ENCODE peak calls at places on chromosomes 13 and 19, in eight cellular contexts. One of them, this sample, is unnamed.

GRCh38 chr13:42524487-42525034 is 49.4 kb upstream of the TNFSF11 start:
- DNase-seq in mucosa of gallbladder: peak
- DNase-seq in ovary: no peak
- DNase-seq in hepatic stellate cell: no peak
- DNase-seq in NCI-H345: no peak
- DNase-seq in GM23248: no peak
- DNase-seq in GDM1: no peak
- DNase-seq in left cardiac atrium: no peak
- DNase-seq in this sample: no peak

GRCh38 chr19:54266133-54266532 is 9.1 kb upstream of the LILRB5 start:
- DNase-seq in GDM1: peak
- DNase-seq in hepatic stellate cell: no peak
- DNase-seq in NCI-H345: peak
- DNase-seq in ovary: peak
- DNase-seq in GM23248: peak
- DNase-seq in left cardiac atrium: peak
- DNase-seq in mucosa of gallbladder: peak
- DNase-seq in this sample: peak

GRCh38 chr13:33017410-33017929 is 1.2 kb downstream of the KL start:
- DNase-seq in NCI-H345: no peak
- DNase-seq in left cardiac atrium: peak
- DNase-seq in hepatic stellate cell: no peak
- DNase-seq in ovary: no peak
- DNase-seq in GM23248: peak
- DNase-seq in mucosa of gallbladder: peak
- DNase-seq in GDM1: no peak
- DNase-seq in this sample: peak

GRCh38 chr13:68257111-68257842 is 1027.1 kb upstream of the PCDH9 start:
- DNase-seq in hepatic stellate cell: no peak
- DNase-seq in mucosa of gallbladder: no peak
- DNase-seq in NCI-H345: no peak
- DNase-seq in ovary: no peak
- DNase-seq in left cardiac atrium: no peak
- DNase-seq in GDM1: no peak
- DNase-seq in GM23248: no peak
- DNase-seq in this sample: no peak

GRCh38 chr19:34733266-34733825 is 697 bp upstream of the ZNF181 start:
- DNase-seq in left cardiac atrium: peak
- DNase-seq in GM23248: no peak
- DNase-seq in NCI-H345: peak
- DNase-seq in hepatic stellate cell: no peak
- DNase-seq in ovary: no peak
- DNase-seq in mucosa of gallbladder: no peak
- DNase-seq in GDM1: peak
- DNase-seq in this sample: no peak

GRCh38 chr19:15260939-15261338 is 28.7 kb upstream of the EPHX3 start:
- DNase-seq in GM23248: peak
- DNase-seq in GDM1: no peak
- DNase-seq in NCI-H345: no peak
- DNase-seq in ovary: no peak
- DNase-seq in mucosa of gallbladder: no peak
- DNase-seq in hepatic stellate cell: peak
- DNase-seq in left cardiac atrium: no peak
- DNase-seq in this sample: no peak

GRCh38 chr19:21109116-21109515 is 27.1 kb downstream of the ZNF714 start:
- DNase-seq in mucosa of gallbladder: no peak
- DNase-seq in GDM1: no peak
- DNase-seq in hepatic stellate cell: no peak
- DNase-seq in ovary: no peak
- DNase-seq in NCI-H345: no peak
- DNase-seq in left cardiac atrium: no peak
- DNase-seq in GM23248: peak
- DNase-seq in this sample: no peak

GRCh38 chr13:100434010-100434763 is 154.4 kb downstream of the GGACT start:
- DNase-seq in GDM1: no peak
- DNase-seq in left cardiac atrium: no peak
- DNase-seq in NCI-H345: no peak
- DNase-seq in hepatic stellate cell: peak
- DNase-seq in GM23248: peak
- DNase-seq in mucosa of gallbladder: no peak
- DNase-seq in ovary: no peak
- DNase-seq in this sample: no peak

GRCh38 chr13:97435794-97436193 is 1.8 kb downstream of the RAP2A start:
- DNase-seq in ovary: no peak
- DNase-seq in GM23248: peak
- DNase-seq in NCI-H345: no peak
- DNase-seq in mucosa of gallbladder: no peak
- DNase-seq in GDM1: no peak
- DNase-seq in left cardiac atrium: no peak
- DNase-seq in hepatic stellate cell: no peak
- DNase-seq in this sample: no peak

GRCh38 chr13:45872574-45872973 is 21.0 kb upstream of the SIAH3 start:
- DNase-seq in mucosa of gallbladder: no peak
- DNase-seq in left cardiac atrium: no peak
- DNase-seq in GM23248: no peak
- DNase-seq in ovary: no peak
- DNase-seq in GDM1: no peak
- DNase-seq in hepatic stellate cell: no peak
- DNase-seq in NCI-H345: no peak
- DNase-seq in this sample: no peak

GRCh38 chr19:53076984-53077383 is 26.2 kb downstream of the ZNF160 start:
- DNase-seq in ovary: peak
- DNase-seq in GDM1: peak
- DNase-seq in left cardiac atrium: peak
- DNase-seq in hepatic stellate cell: peak
- DNase-seq in NCI-H345: no peak
- DNase-seq in GM23248: peak
- DNase-seq in mucosa of gallbladder: peak
- DNase-seq in this sample: peak